ENCODE peak calls at places on chromosomes 1 and 21, in six cellular contexts. E is activated T-cell treated with anti-CD3 and anti-CD28 coated beads for 4 hours; H is bronchial epithelial cell; P is tibial artery; Q is RCC 7860; O is stimulated activated CD4-positive, alpha-beta T cell treated with anti-CD3 and anti-CD28 coated beads, Interleukin-1b, Interleukin-23, amount 100 ng/mL, for 1 hour. D is an unnamed sample.

GRCh38 chr1:50371749-50372148 is 51.5 kb downstream of the DMRTA2 start:
- DNase-seq in E (no peak), H (no peak), P (no peak), Q (no peak), O (no peak), D (no peak)

GRCh38 chr21:39845581-39846130 is 21.6 kb upstream of the PCP4 start:
- DNase-seq in E (no peak), H (no peak), P (no peak), Q (no peak), O (no peak), D (no peak)

GRCh38 chr1:37083551-37084119 is 49.3 kb upstream of the GRIK3 start:
- DNase-seq in E (no peak), H (no peak), P (no peak), Q (no peak), O (no peak), D (peak)

GRCh38 chr21:46078322-46078981 is 19.5 kb upstream of the COL6A2 start:
- DNase-seq in E (no peak), H (no peak), P (no peak), Q (no peak), O (no peak), D (no peak)

GRCh38 chr1:184418955-184419733 is 32.3 kb downstream of the C1orf21 start:
- DNase-seq in E (no peak), H (peak), P (no peak), Q (no peak), O (no peak), D (no peak)

GRCh38 chr1:160862151-160863061 is at the start of gene CD244:
- DNase-seq in E (peak), H (peak), P (no peak), Q (no peak), O (no peak), D (no peak)

GRCh38 chr1:11787251-11787803 is 18.4 kb downstream of the MTHFR start:
- DNase-seq in E (no peak), H (peak), P (peak), Q (no peak), O (no peak), D (no peak)

GRCh38 chr1:156642265-156643185 is 608 bp downstream of the BCAN start:
- DNase-seq in E (no peak), H (no peak), P (no peak), Q (no peak), O (no peak), D (no peak)

GRCh38 chr1:220528049-220528678 is at the start of gene MARK1:
- DNase-seq in E (no peak), H (peak), P (peak), Q (no peak), O (no peak), D (peak)

GRCh38 chr1:6392081-6392879 is 1.3 kb downstream of the ACOT7 start:
- DNase-seq in E (no peak), H (no peak), P (no peak), Q (no peak), O (no peak), D (no peak)

GRCh38 chr21:15051652-15052554 is 12.9 kb downstream of the NRIP1 start:
- DNase-seq in E (no peak), H (no peak), P (no peak), Q (peak), O (no peak), D (no peak)

GRCh38 chr1:51627672-51628071 is 10.8 kb downstream of the OSBPL9 start:
- DNase-seq in E (no peak), H (peak), P (no peak), Q (no peak), O (no peak), D (no peak)

GRCh38 chr1:86154581-86155060 is 2.0 kb downstream of the COL24A1 start:
- DNase-seq in E (no peak), H (no peak), P (no peak), Q (no peak), O (no peak), D (peak)

GRCh38 chr21:25572895-25573310 is 34.4 kb downstream of the MRPL39 start:
- DNase-seq in E (no peak), H (no peak), P (no peak), Q (peak), O (no peak), D (no peak)

GRCh38 chr1:38123356-38123755 is 76.8 kb upstream of the POU3F1 start:
- DNase-seq in E (no peak), H (peak), P (no peak), Q (no peak), O (no peak), D (no peak)

GRCh38 chr1:230541306-230541705 is 101.0 kb upstream of the COG2 start:
- DNase-seq in E (no peak), H (no peak), P (no peak), Q (no peak), O (no peak), D (no peak)

GRCh38 chr21:44804762-44805161 is 3.1 kb upstream of the UBE2G2 start:
- DNase-seq in E (no peak), H (no peak), P (no peak), Q (no peak), O (no peak), D (no peak)

GRCh38 chr1:53652441-53653199 is 86.3 kb downstream of the GLIS1 start:
- DNase-seq in E (no peak), H (no peak), P (no peak), Q (no peak), O (no peak), D (no peak)

GRCh38 chr21:22106720-22107410 is 1108.7 kb downstream of the NCAM2 start:
- DNase-seq in E (no peak), H (no peak), P (no peak), Q (no peak), O (no peak), D (no peak)

GRCh38 chr1:172970186-172970585 is 80.6 kb downstream of the TNFSF18 start:
- DNase-seq in E (no peak), H (peak), P (no peak), Q (peak), O (no peak), D (no peak)

GRCh38 chr1:205054013-205054412 is 11.0 kb downstream of the CNTN2 start:
- DNase-seq in E (no peak), H (no peak), P (no peak), Q (no peak), O (no peak), D (no peak)

GRCh38 chr1:31689821-31690220 is 14.0 kb downstream of the COL16A1 start:
- DNase-seq in E (no peak), H (peak), P (no peak), Q (peak), O (no peak), D (no peak)

GRCh38 chr1:55369474-55369873 is 154.3 kb upstream of the USP24 start:
- DNase-seq in E (no peak), H (peak), P (no peak), Q (no peak), O (no peak), D (no peak)

GRCh38 chr1:245493029-245493428 is 338.2 kb downstream of the KIF26B start:
- DNase-seq in E (no peak), H (no peak), P (no peak), Q (no peak), O (no peak), D (no peak)

GRCh38 chr1:2805801-2806430 is 4.4 kb upstream of the TTC34 start:
- DNase-seq in E (no peak), H (no peak), P (no peak), Q (no peak), O (no peak), D (no peak)

GRCh38 chr1:172948457-172948856 is 102.3 kb downstream of the TNFSF18 start:
- DNase-seq in E (no peak), H (peak), P (no peak), Q (peak), O (no peak), D (no peak)

D was measured in frontal cortex.